ENCODE peak calls at places on chromosomes 3 and 15, in seven cellular contexts. X, N, W, V, Y, A and E are unnamed samples.

GRCh38 chr3:16417945-16418739 is 95.4 kb downstream of the RFTN1 start:
- DNase-seq in X (no peak), A (no peak), Y (no peak), W (no peak), N (no peak), V (no peak), E (no peak)

GRCh38 chr3:143897558-143898305 is 49.5 kb upstream of the SLC9A9 start:
- DNase-seq in V (no peak), Y (peak), X (peak), A (no peak), W (no peak), N (peak), E (peak)

GRCh38 chr15:24856397-24857093 is 98.2 kb upstream of the SNRPN start:
- DNase-seq in A (no peak), W (no peak), N (peak), Y (peak), X (no peak), V (no peak), E (peak)

GRCh38 chr15:40481671-40482070 is 10.9 kb downstream of the CHST14 start:
- DNase-seq in V (no peak), Y (no peak), A (no peak), N (no peak), W (no peak), X (no peak), E (peak)

GRCh38 chr3:154398084-154398967 is 31.7 kb downstream of the GPR149 start:
- DNase-seq in X (no peak), W (no peak), N (no peak), A (no peak), Y (no peak), V (no peak), E (no peak)

GRCh38 chr3:25468866-25469319 is 40.8 kb downstream of the RARB start:
- DNase-seq in N (peak), X (no peak), W (no peak), Y (peak), A (peak), V (no peak), E (peak)

GRCh38 chr3:181326637-181327223 is 337.2 kb upstream of the DNAJC19 start:
- DNase-seq in Y (peak), X (peak), W (peak), A (no peak), N (peak), V (peak), E (peak)

GRCh38 chr3:42658091-42658770 is 4.7 kb downstream of the ZBTB47 start:
- DNase-seq in X (no peak), N (no peak), V (no peak), Y (no peak), W (no peak), A (no peak), E (no peak)

GRCh38 chr3:127728417-127728816 is 55.7 kb downstream of the ABTB1 start:
- DNase-seq in A (no peak), V (no peak), W (no peak), Y (no peak), N (no peak), X (no peak), E (no peak)

GRCh38 chr15:73927003-73927475 is 777 bp downstream of the LOXL1 start:
- DNase-seq in W (no peak), V (no peak), Y (peak), N (peak), A (no peak), X (peak), E (no peak)

GRCh38 chr3:27824312-27825200 is 102.4 kb upstream of the EOMES start:
- DNase-seq in A (no peak), V (no peak), W (no peak), X (no peak), Y (no peak), N (no peak), E (no peak)

GRCh38 chr3:48468329-48468731 is 21.8 kb downstream of the ATRIP start:
- DNase-seq in A (no peak), W (no peak), N (no peak), V (peak), Y (no peak), X (no peak), E (no peak)

GRCh38 chr3:102505542-102505941 is 70.7 kb downstream of the ZPLD1 start:
- DNase-seq in A (no peak), Y (no peak), W (no peak), N (no peak), X (no peak), V (no peak), E (no peak)

GRCh38 chr3:36362216-36362615 is 18.1 kb upstream of the STAC start:
- DNase-seq in W (no peak), N (no peak), X (peak), Y (no peak), A (no peak), V (no peak), E (no peak)

GRCh38 chr3:138833908-138834358 is 795 bp downstream of the PIK3CB start:
- DNase-seq in N (no peak), Y (peak), X (no peak), V (peak), W (no peak), A (no peak), E (peak)

GRCh38 chr3:161217496-161217895 is 3.6 kb upstream of the NMD3 start:
- DNase-seq in N (no peak), A (no peak), Y (no peak), X (peak), V (no peak), W (no peak), E (peak)

GRCh38 chr3:146052046-146052790 is 108.8 kb downstream of the PLOD2 start:
- DNase-seq in A (no peak), Y (no peak), X (no peak), W (no peak), V (no peak), N (no peak), E (peak)

GRCh38 chr15:43292375-43293078 is 25.8 kb upstream of the TGM5 start:
- DNase-seq in N (no peak), W (no peak), A (no peak), X (no peak), V (no peak), Y (no peak), E (peak)